ENCODE peak calls at places on chromosomes 5 and 9, in seven cellular contexts. C is uterus, M is body of pancreas, B is GM23248, O is colonic mucosa, S is OCI-LY7, P is H9. Y is an unnamed sample.
A peak's percentile ranks its signal among the peaks of the same experiment; 100 is the strongest.

GRCh38 chr5:59128646-59129290 is 545.9 kb downstream of the RAB3C start:
- DNase-seq in M (no peak), P (no peak), B (no peak), O (no peak), C (no peak), S (no peak), Y (no peak)

GRCh38 chr9:110346325-110346724 is 8.7 kb upstream of the TXNDC8 start:
- DNase-seq in P (no peak), S (no peak), B (no peak), O (no peak), M (no peak), C (no peak), Y (no peak)

GRCh38 chr5:141883184-141883947 is 5.2 kb upstream of the PCDH1 start:
- DNase-seq in S (no peak), B (peak; percentile 63), P (peak; percentile 82), C (no peak), O (no peak), M (peak; percentile 61), Y (no peak)

GRCh38 chr9:83649080-83649479 is 26.1 kb downstream of the IDNK start:
- DNase-seq in S (peak; percentile 62), O (peak; percentile 74), M (peak; percentile 78), P (peak; percentile 82), B (peak; percentile 65), C (peak; percentile 27), Y (peak; percentile 74)

GRCh38 chr9:70563437-70564204 is 149.2 kb upstream of the KLF9 start:
- DNase-seq in C (no peak), M (no peak), B (peak; percentile 72), S (no peak), O (no peak), P (no peak), Y (no peak)

GRCh38 chr9:137390553-137391410 is 32.2 kb downstream of the EXD3 start:
- DNase-seq in M (peak; percentile 63), P (no peak), O (peak; percentile 80), S (no peak), B (no peak), C (no peak), Y (no peak)

GRCh38 chr5:78320461-78320860 is 26.0 kb upstream of the AP3B1 start:
- DNase-seq in M (no peak), S (peak; percentile 32), P (no peak), O (no peak), C (no peak), B (peak; percentile 64), Y (no peak)

GRCh38 chr5:59380350-59380951 is 513.1 kb downstream of the PDE4D start:
- DNase-seq in P (no peak), S (peak; percentile 56), O (no peak), M (no peak), B (peak; percentile 73), C (no peak), Y (no peak)

GRCh38 chr5:122493776-122494518 is 181.9 kb downstream of the SNCAIP start:
- DNase-seq in B (no peak), P (no peak), M (no peak), C (no peak), S (no peak), O (no peak), Y (no peak)

GRCh38 chr5:8714197-8714596 is 831.7 kb downstream of the SEMA5A start:
- DNase-seq in O (no peak), C (no peak), P (no peak), S (no peak), M (no peak), B (no peak), Y (no peak)

GRCh38 chr5:35815089-35815936 is 41.4 kb upstream of the IL7R start:
- DNase-seq in B (peak; percentile 50), S (peak; percentile 73), P (peak; percentile 65), M (no peak), C (no peak), O (peak; percentile 49), Y (no peak)

GRCh38 chr9:70004310-70004709 is 39.3 kb upstream of the MAMDC2 start:
- DNase-seq in M (no peak), O (no peak), P (no peak), B (peak; percentile 1), S (no peak), C (no peak), Y (no peak)

GRCh38 chr5:143896981-143897380 is 85.0 kb downstream of the HMHB1 start:
- DNase-seq in P (no peak), B (peak; percentile 80), O (no peak), M (no peak), S (no peak), C (no peak), Y (no peak)

GRCh38 chr5:169494383-169495251 is 89.0 kb upstream of the SPDL1 start:
- DNase-seq in P (no peak), O (no peak), S (no peak), B (peak; percentile 24), C (no peak), M (no peak), Y (no peak)

GRCh38 chr5:172496671-172497371 is 42.5 kb upstream of the SH3PXD2B start:
- DNase-seq in B (peak; percentile 52), P (peak; percentile 25), M (no peak), S (no peak), O (peak; percentile 19), C (peak; percentile 59), Y (no peak)

GRCh38 chr5:174355208-174355612 is 309.7 kb downstream of the NSG2 start:
- DNase-seq in P (no peak), S (no peak), B (peak; percentile 60), M (no peak), C (no peak), O (no peak), Y (no peak)

GRCh38 chr9:70389188-70389587 is 25.3 kb downstream of the KLF9 start:
- DNase-seq in S (no peak), C (no peak), O (no peak), B (no peak), M (no peak), P (no peak), Y (peak; percentile 7)

GRCh38 chr5:91219803-91220371 is 163.2 kb downstream of the ARRDC3 start:
- DNase-seq in S (peak; percentile 27), O (no peak), C (no peak), P (no peak), M (peak; percentile 21), B (no peak), Y (no peak)

GRCh38 chr9:81150016-81150625 is 539.2 kb downstream of the TLE1 start:
- DNase-seq in C (no peak), M (no peak), O (no peak), B (no peak), P (no peak), S (no peak), Y (no peak)

GRCh38 chr9:99365233-99365980 is 143.3 kb downstream of the SEC61B start:
- DNase-seq in S (no peak), C (no peak), P (no peak), B (peak; percentile 36), M (no peak), O (no peak), Y (no peak)

GRCh38 chr5:107378218-107378899 is 292.4 kb downstream of the EFNA5 start:
- DNase-seq in C (no peak), P (no peak), S (peak; percentile 63), M (no peak), O (no peak), B (no peak), Y (no peak)

GRCh38 chr9:89535461-89535860 is 37.5 kb upstream of the SEMA4D start:
- DNase-seq in B (no peak), S (no peak), O (no peak), P (no peak), M (no peak), C (no peak), Y (no peak)
- H3K4me1 ChIP-seq in B (no peaks in the 10 kb centered on the region), S (peaks cover 19% of the 10 kb centered on the region), O (no peaks in the 10 kb centered on the region), P (no peaks in the 10 kb centered on the region), M (peaks cover 14% of the 10 kb centered on the region), C (no peaks in the 10 kb centered on the region), Y (no peaks in the 10 kb centered on the region)

DNA sequence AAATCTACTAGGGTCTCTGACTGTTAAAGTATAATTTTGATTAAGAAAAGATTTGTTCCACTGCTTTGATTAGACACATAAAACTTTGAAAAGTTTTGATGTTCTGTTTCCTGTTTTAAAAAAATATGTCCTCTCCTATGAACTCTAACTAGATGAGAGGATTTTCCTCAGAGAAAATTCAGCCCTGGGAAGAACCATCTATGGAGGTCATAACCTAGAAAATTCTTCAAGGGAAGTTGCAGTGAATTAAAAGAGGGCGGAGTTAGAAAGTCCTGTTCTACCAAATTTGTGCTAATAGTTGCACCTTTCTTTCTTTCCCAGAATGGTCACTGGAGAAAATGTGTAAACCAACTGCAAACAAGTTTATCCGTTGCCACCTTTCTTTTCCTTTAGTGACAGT is 27.7 kb downstream of the PIK3R1 start:
- DNase-seq in M (no peak), B (no peak), S (no peak), C (no peak), P (no peak), O (no peak), Y (no peak)
- H3K4me1 ChIP-seq in M (peaks cover 11% of the 10 kb centered on the region), B (peaks cover 50% of the 10 kb centered on the region), S (peaks cover 12% of the 10 kb centered on the region), C (peaks cover 6% of the 10 kb centered on the region), P (no peaks in the 10 kb centered on the region), O (peaks cover 5% of the 10 kb centered on the region), Y (peaks cover 2% of the 10 kb centered on the region)

GRCh38 chr5:178234753-178235599 is 2.4 kb upstream of the PHYKPL start:
- DNase-seq in B (peak; percentile 76), O (peak; percentile 88), M (peak; percentile 80), S (peak; percentile 85), C (peak; percentile 57), P (peak; percentile 85), Y (no peak)

GRCh38 chr5:178236126-178236525 is 3.5 kb upstream of the PHYKPL start:
- DNase-seq in P (no peak), M (no peak), O (no peak), B (no peak), S (no peak), C (no peak), Y (no peak)

GRCh38 chr5:178234121-178234752 is 1.6 kb upstream of the PHYKPL start:
- DNase-seq in B (no peak), O (no peak), M (no peak), C (no peak), P (no peak), S (no peak), Y (no peak)

GRCh38 chr5:178236685-178237084 is 4.1 kb upstream of the PHYKPL start:
- DNase-seq in B (no peak), S (no peak), M (peak; percentile 70), O (peak; percentile 63), P (no peak), C (no peak), Y (no peak)

GRCh38 chr5:178235600-178235998 is 3.0 kb upstream of the PHYKPL start:
- DNase-seq in C (no peak), O (no peak), B (no peak), S (no peak), P (no peak), M (no peak), Y (no peak)
- H3K4me1 ChIP-seq in C (no peaks in the 10 kb centered on the region), O (peaks cover 31% of the 10 kb centered on the region), B (peaks cover 19% of the 10 kb centered on the region), S (peaks cover 51% of the 10 kb centered on the region), P (no peaks in the 10 kb centered on the region), M (peaks cover 39% of the 10 kb centered on the region), Y (peaks cover 10% of the 10 kb centered on the region)

GRCh38 chr9:129400971-129401622 is 219.8 kb downstream of the C9orf50 start:
- DNase-seq in B (no peak), S (no peak), O (no peak), C (peak; percentile 20), P (peak; percentile 41), M (no peak), Y (no peak)

GRCh38 chr9:129401623-129402340 is 219.1 kb downstream of the C9orf50 start:
- DNase-seq in S (no peak), C (peak; percentile 81), M (no peak), P (no peak), B (no peak), O (peak; percentile 40), Y (no peak)

GRCh38 chr9:129402931-129403742 is 217.8 kb downstream of the C9orf50 start:
- DNase-seq in B (no peak), M (no peak), C (no peak), S (no peak), O (no peak), P (no peak), Y (no peak)

GRCh38 chr9:129403743-129404620 is 216.9 kb downstream of the C9orf50 start:
- DNase-seq in B (no peak), C (no peak), M (no peak), O (no peak), P (no peak), S (no peak), Y (no peak)

GRCh38 chr9:129402341-129402739 is 218.6 kb downstream of the C9orf50 start:
- DNase-seq in S (no peak), O (no peak), C (no peak), P (peak; percentile 73), M (no peak), B (no peak), Y (no peak)
- H3K4me1 ChIP-seq in S (no peaks in the 10 kb centered on the region), O (no peaks in the 10 kb centered on the region), C (peaks cover 4% of the 10 kb centered on the region), P (no peaks in the 10 kb centered on the region), M (no peaks in the 10 kb centered on the region), B (no peaks in the 10 kb centered on the region), Y (peaks cover 4% of the 10 kb centered on the region)